ENCODE peak calls at places on chromosome 4, in six cellular contexts. N is HepG2, G is A549, C is SK-N-SH, Y is K562, X is GM12878. I is an unnamed sample.

GRCh38 chr4:37555324-37555723 is 130.9 kb downstream of the RELL1 start:
- DNase-seq in N (no peak), G (no peak), C (no peak), Y (no peak), X (no peak), I (no peak)

GRCh38 chr4:94413085-94413685 is 38.6 kb upstream of the PDLIM5 start:
- DNase-seq in N (no peak), G (no peak), C (no peak), Y (no peak), X (no peak), I (no peak)

GRCh38 chr4:56296449-56296990 is 90.8 kb downstream of the AASDH start:
- DNase-seq in N (no peak), G (no peak), C (no peak), Y (no peak), X (no peak), I (no peak)

GRCh38 chr4:122329876-122330595 is 48.8 kb upstream of the ADAD1 start:
- DNase-seq in N (no peak), G (no peak), C (no peak), Y (no peak), X (no peak), I (no peak)

GRCh38 chr4:2937986-2938385 is 25.2 kb downstream of the NOP14 start:
- DNase-seq in N (no peak), G (no peak), C (no peak), Y (no peak), X (no peak), I (no peak)

GRCh38 chr4:141417387-141417786 is 196.7 kb downstream of the ZNF330 start:
- DNase-seq in N (no peak), G (no peak), C (no peak), Y (no peak), X (no peak), I (no peak)

GRCh38 chr4:24910504-24910903 is 2.3 kb downstream of the CCDC149 start:
- DNase-seq in N (no peak), G (no peak), C (no peak), Y (no peak), X (no peak), I (no peak)

GRCh38 chr4:152822323-152822722 is 42.6 kb downstream of the ARFIP1 start:
- DNase-seq in N (no peak), G (no peak), C (no peak), Y (no peak), X (no peak), I (no peak)

GRCh38 chr4:138236035-138236434 is 6.1 kb downstream of the SLC7A11 start:
- DNase-seq in N (no peak), G (no peak), C (no peak), Y (no peak), X (no peak), I (no peak)

GRCh38 chr4:171025323-171025722 is 787.9 kb upstream of the GALNTL6 start:
- DNase-seq in N (no peak), G (no peak), C (no peak), Y (no peak), X (no peak), I (no peak)

GRCh38 chr4:15649914-15650545 is 5.1 kb downstream of the FBXL5 start:
- DNase-seq in N (peak; percentile 59), G (peak; percentile 33), C (peak; percentile 52), Y (peak; percentile 50), X (peak; percentile 45), I (peak; percentile 45)

GRCh38 chr4:89929425-89930272 is 35.0 kb downstream of the MMRN1 start:
- DNase-seq in N (no peak), G (no peak), C (no peak), Y (no peak), X (peak; percentile 41), I (no peak)

GRCh38 chr4:129821963-129822362 is 726.0 kb downstream of the C4orf33 start:
- DNase-seq in N (no peak), G (no peak), C (no peak), Y (no peak), X (no peak), I (no peak)

GRCh38 chr4:151541438-151542071 is 132.6 kb downstream of the FHIP1A start:
- DNase-seq in N (no peak), G (no peak), C (peak; percentile 54), Y (no peak), X (no peak), I (peak; percentile 21)

GRCh38 chr4:141524116-141524515 is 112.3 kb upstream of the IL15 start:
- DNase-seq in N (no peak), G (no peak), C (no peak), Y (no peak), X (no peak), I (no peak)

GRCh38 chr4:126395661-126396060 is 1080.9 kb downstream of the FAT4 start:
- DNase-seq in N (no peak), G (no peak), C (no peak), Y (no peak), X (no peak), I (no peak)

GRCh38 chr4:89290727-89291126 is 16.9 kb downstream of the GPRIN3 start:
- DNase-seq in N (no peak), G (no peak), C (no peak), Y (no peak), X (no peak), I (no peak)

GRCh38 chr4:38131371-38132139 is 171.4 kb downstream of the PTTG2 start:
- DNase-seq in N (no peak), G (no peak), C (no peak), Y (no peak), X (peak; percentile 84), I (no peak)

GRCh38 chr4:123603165-123603564 is 206.6 kb downstream of the SPRY1 start:
- DNase-seq in N (peak; percentile 13), G (no peak), C (no peak), Y (no peak), X (no peak), I (no peak)

GRCh38 chr4:112938461-112939058 is 110.9 kb upstream of the ANK2 start:
- DNase-seq in N (peak; percentile 14), G (peak; percentile 22), C (peak; percentile 38), Y (no peak), X (no peak), I (peak; percentile 31)

GRCh38 chr4:3437998-3438846 is 3.5 kb upstream of the HGFAC start:
- DNase-seq in N (no peak), G (no peak), C (no peak), Y (no peak), X (no peak), I (no peak)

GRCh38 chr4:160510925-160511324 is 1408.0 kb downstream of the RAPGEF2 start:
- DNase-seq in N (no peak), G (peak; percentile 0), C (no peak), Y (no peak), X (no peak), I (no peak)

GRCh38 chr4:173367285-173367684 is 3.5 kb upstream of the SAP30 start:
- DNase-seq in N (no peak), G (no peak), C (no peak), Y (no peak), X (no peak), I (no peak)

GRCh38 chr4:54659213-54660144 is 1.7 kb downstream of the KIT start:
- DNase-seq in N (no peak), G (no peak), C (peak; percentile 32), Y (no peak), X (no peak), I (no peak)

GRCh38 chr4:10023806-10024205 is 2.5 kb upstream of the SLC2A9 start:
- DNase-seq in N (no peak), G (no peak), C (no peak), Y (no peak), X (no peak), I (no peak)

GRCh38 chr4:76950846-76951321 is 1.3 kb downstream of the SEPTIN11 start:
- DNase-seq in N (no peak), G (peak; percentile 10), C (peak; percentile 35), Y (no peak), X (no peak), I (no peak)

GRCh38 chr4:170591076-170591475 is 501.3 kb upstream of the AADAT start:
- DNase-seq in N (no peak), G (no peak), C (no peak), Y (no peak), X (no peak), I (no peak)

GRCh38 chr4:165803005-165803404 is 70.0 kb upstream of the TLL1 start:
- DNase-seq in N (no peak), G (no peak), C (no peak), Y (no peak), X (no peak), I (no peak)

GRCh38 chr4:111869339-111869738 is 275.9 kb upstream of the FAM241A start:
- DNase-seq in N (no peak), G (no peak), C (no peak), Y (no peak), X (no peak), I (no peak)

GRCh38 chr4:8163026-8163425 is 4.4 kb upstream of the ABLIM2 start:
- DNase-seq in N (no peak), G (no peak), C (no peak), Y (no peak), X (no peak), I (no peak)

DNA sequence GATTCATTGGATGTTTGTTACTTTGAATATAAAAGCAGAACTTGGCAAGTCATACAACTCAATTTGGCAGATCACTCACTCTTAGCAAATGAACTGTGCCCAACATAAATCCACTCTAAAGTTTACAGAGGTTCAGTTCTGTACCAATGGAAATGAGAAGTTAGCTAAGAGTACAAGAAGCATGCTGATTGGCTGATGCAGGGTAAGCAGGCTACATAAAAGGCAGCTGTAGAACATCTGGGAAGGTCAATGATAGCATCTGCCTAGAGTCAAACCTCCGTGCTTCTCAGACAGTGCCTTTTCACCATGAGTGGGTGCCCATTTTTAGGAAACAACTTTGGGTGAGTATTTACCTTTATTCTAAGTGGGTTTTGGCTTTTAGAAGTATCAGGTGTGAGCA is at the start of gene TDO2:
- DNase-seq in N (no peak), G (no peak), C (no peak), Y (no peak), X (no peak), I (no peak)
- TF ChIP-seq MAX in N (no peak), G (no peak), C (no peak), Y (no peak), X (no peak), I (no peak)

GRCh38 chr4:86788826-86789225 is 60.4 kb downstream of the SLC10A6 start:
- DNase-seq in N (no peak), G (no peak), C (no peak), Y (no peak), X (no peak), I (no peak)

DNA sequence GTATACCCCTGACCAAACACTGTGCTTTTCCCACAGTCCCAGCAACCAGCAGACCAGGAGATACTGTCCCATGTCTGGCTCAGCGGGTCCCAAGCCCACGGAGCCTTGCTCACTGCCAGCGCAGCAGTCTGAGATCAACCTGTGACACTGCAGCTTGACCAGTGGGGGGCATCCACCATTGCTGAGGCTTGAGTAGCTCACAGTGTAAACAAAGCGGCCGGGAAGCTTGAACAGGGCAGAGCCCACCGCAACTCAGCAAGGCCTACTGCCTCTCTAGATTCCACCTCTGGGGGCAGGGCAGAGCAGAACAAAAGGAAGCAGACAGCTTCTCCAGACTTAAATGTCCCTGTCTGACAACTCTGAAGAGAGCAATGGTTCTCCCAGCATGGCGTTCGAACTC is 58.1 kb downstream of the SLC10A6 start:
- DNase-seq in N (peak; percentile 88), G (no peak), C (no peak), Y (no peak), X (no peak), I (no peak)
- TF ChIP-seq REST in N (no peak), G (no peak), C (no peak), Y (no peak), X (no peak), I (no peak)

GRCh38 chr4:140116442-140117104 is 37.4 kb downstream of the MAML3 start:
- DNase-seq in N (no peak), G (no peak), C (peak; percentile 41), Y (no peak), X (no peak), I (no peak)
- TF ChIP-seq MAX in N (no peak), G (peak; percentile 33), C (peak; percentile 31), Y (no peak), X (no peak), I (peak; percentile 36)

GRCh38 chr4:26719954-26720552 is 136.2 kb downstream of the TBC1D19 start:
- DNase-seq in N (no peak), G (no peak), C (peak; percentile 12), Y (no peak), X (no peak), I (peak; percentile 8)
- TF ChIP-seq REST in N (no peak), G (no peak), C (no peak), Y (no peak), X (no peak), I (no peak)